ENCODE peak calls at places on chromosome 10, in seven cellular contexts. U is Kasumi-1, T is skeletal muscle cell, V is retina, A is HCT116, M is HFF-Myc, Z is NCI-H187. Y is an unnamed sample.

GRCh38 chr10:99329238-99329890 is at the start of gene CNNM1:
- DNase-seq in A (no peak), T (no peak), U (peak; percentile 12), M (no peak), Z (no peak), V (peak; percentile 85), Y (peak; percentile 30)

GRCh38 chr10:28730031-28730778 is 52.9 kb downstream of the BAMBI start:
- DNase-seq in Z (no peak), A (no peak), M (no peak), U (no peak), T (no peak), V (no peak), Y (no peak)

GRCh38 chr10:14263041-14263440 is 67.7 kb downstream of the FRMD4A start:
- DNase-seq in M (no peak), V (no peak), A (no peak), T (no peak), Z (no peak), U (no peak), Y (no peak)

GRCh38 chr10:71371750-71372166 is 25.0 kb upstream of the CDH23 start:
- DNase-seq in V (no peak), T (no peak), A (no peak), U (peak; percentile 85), Z (no peak), M (no peak), Y (no peak)

GRCh38 chr10:75234683-75235374 is 928 bp downstream of the COMTD1 start:
- DNase-seq in U (no peak), A (no peak), V (peak; percentile 82), T (no peak), M (no peak), Z (no peak), Y (no peak)

GRCh38 chr10:76492026-76492425 is 1060.6 kb downstream of the LRMDA start:
- DNase-seq in Z (no peak), T (peak; percentile 80), A (no peak), M (peak; percentile 14), U (no peak), V (no peak), Y (no peak)

GRCh38 chr10:62992145-62992721 is 140.9 kb upstream of the NRBF2 start:
- DNase-seq in U (no peak), V (peak; percentile 57), Z (no peak), M (no peak), A (no peak), T (no peak), Y (no peak)

GRCh38 chr10:92146781-92147180 is 144.1 kb downstream of the CPEB3 start:
- DNase-seq in U (no peak), A (no peak), V (no peak), Z (no peak), T (no peak), M (no peak), Y (no peak)

GRCh38 chr10:133422821-133423771 is 1.3 kb downstream of the SPRN start:
- DNase-seq in U (no peak), Z (no peak), A (no peak), M (no peak), V (peak; percentile 38), T (no peak), Y (no peak)

GRCh38 chr10:103632247-103632642 is 138.7 kb downstream of the NEURL1 start:
- DNase-seq in V (no peak), A (no peak), T (no peak), M (no peak), Z (no peak), U (no peak), Y (no peak)

GRCh38 chr10:96417432-96417831 is 58.6 kb upstream of the OPALIN start:
- DNase-seq in Z (no peak), A (no peak), T (no peak), V (no peak), U (no peak), M (no peak), Y (no peak)

GRCh38 chr10:52436664-52437063 is 122.6 kb downstream of the DKK1 start:
- DNase-seq in A (no peak), Z (no peak), M (no peak), U (no peak), T (no peak), V (no peak), Y (no peak)

GRCh38 chr10:78974409-78975317 is 94.1 kb upstream of the ZMIZ1 start:
- DNase-seq in T (peak; percentile 73), M (peak; percentile 53), Z (no peak), A (peak; percentile 47), U (peak; percentile 96), V (peak; percentile 78), Y (peak; percentile 70)

GRCh38 chr10:124224331-124225028 is 131.1 kb upstream of the CHST15 start:
- DNase-seq in U (no peak), Z (no peak), M (no peak), A (no peak), T (no peak), V (no peak), Y (no peak)

GRCh38 chr10:2913531-2913930 is 153.8 kb upstream of the PFKP start:
- DNase-seq in V (no peak), Z (no peak), U (no peak), M (no peak), A (no peak), T (no peak), Y (no peak)

GRCh38 chr10:91758303-91759146 is 39.7 kb upstream of the TNKS2 start:
- DNase-seq in T (peak; percentile 33), V (peak; percentile 20), A (peak; percentile 65), Z (no peak), U (peak; percentile 95), M (peak; percentile 29), Y (no peak)

GRCh38 chr10:61028861-61029361 is 84.9 kb upstream of the RHOBTB1 start:
- DNase-seq in A (no peak), Z (no peak), T (peak; percentile 16), M (no peak), U (no peak), V (no peak), Y (no peak)

GRCh38 chr10:60901561-60902235 is 42.3 kb downstream of the RHOBTB1 start:
- DNase-seq in M (no peak), T (no peak), A (no peak), U (no peak), Z (no peak), V (no peak), Y (peak; percentile 77)

GRCh38 chr10:74382643-74383042 is 231.6 kb downstream of the ADK start:
- DNase-seq in U (no peak), T (no peak), V (no peak), Z (no peak), M (no peak), A (no peak), Y (no peak)

GRCh38 chr10:24723386-24723787 is 300 bp downstream of the ARHGAP21 start:
- DNase-seq in V (no peak), Z (no peak), U (no peak), A (no peak), T (no peak), M (no peak), Y (no peak)

GRCh38 chr10:79479283-79479909 is 32.9 kb upstream of the EIF5AL1 start:
- DNase-seq in M (no peak), A (no peak), U (no peak), T (no peak), V (no peak), Z (no peak), Y (no peak)

GRCh38 chr10:90969947-90970673 is 49.2 kb upstream of the ANKRD1 start:
- DNase-seq in V (no peak), A (no peak), T (peak; percentile 81), U (no peak), M (no peak), Z (no peak), Y (no peak)

Y was measured in BE2C.